ENCODE peak calls at places on chromosomes 6 and 20, in eight cellular contexts. One of them, this sample, is unnamed.

GRCh38 chr6:106746660-106747059 is 117.3 kb downstream of the QRSL1 start:
- DNase-seq in activated CD8-positive, alpha-beta memory T cell treated with anti-CD3 and anti-CD28 coated beads for 48 hours: no peak
- DNase-seq in aorta: no peak
- DNase-seq in anterior cingulate cortex: no peak
- DNase-seq in HS-27A: peak; percentile 40
- DNase-seq in NCI-H187: no peak
- DNase-seq in iPS-NIHi11: no peak
- DNase-seq in GM13977: no peak
- DNase-seq in this sample: no peak

GRCh38 chr6:137936798-137937197 is 69.7 kb downstream of the TNFAIP3 start:
- DNase-seq in activated CD8-positive, alpha-beta memory T cell treated with anti-CD3 and anti-CD28 coated beads for 48 hours: no peak
- DNase-seq in aorta: no peak
- DNase-seq in anterior cingulate cortex: no peak
- DNase-seq in HS-27A: no peak
- DNase-seq in NCI-H187: no peak
- DNase-seq in iPS-NIHi11: no peak
- DNase-seq in GM13977: no peak
- DNase-seq in this sample: no peak

GRCh38 chr6:122454673-122455072 is 16.9 kb downstream of the SERINC1 start:
- DNase-seq in activated CD8-positive, alpha-beta memory T cell treated with anti-CD3 and anti-CD28 coated beads for 48 hours: no peak
- DNase-seq in aorta: no peak
- DNase-seq in anterior cingulate cortex: no peak
- DNase-seq in HS-27A: no peak
- DNase-seq in NCI-H187: no peak
- DNase-seq in iPS-NIHi11: no peak
- DNase-seq in GM13977: no peak
- DNase-seq in this sample: no peak

GRCh38 chr6:157488635-157489226 is 107.7 kb downstream of the ZDHHC14 start:
- DNase-seq in activated CD8-positive, alpha-beta memory T cell treated with anti-CD3 and anti-CD28 coated beads for 48 hours: no peak
- DNase-seq in aorta: no peak
- DNase-seq in anterior cingulate cortex: no peak
- DNase-seq in HS-27A: no peak
- DNase-seq in NCI-H187: no peak
- DNase-seq in iPS-NIHi11: no peak
- DNase-seq in GM13977: no peak
- DNase-seq in this sample: no peak

GRCh38 chr6:30770164-30770563 is 25.8 kb upstream of the IER3 start:
- DNase-seq in activated CD8-positive, alpha-beta memory T cell treated with anti-CD3 and anti-CD28 coated beads for 48 hours: no peak
- DNase-seq in aorta: no peak
- DNase-seq in anterior cingulate cortex: no peak
- DNase-seq in HS-27A: no peak
- DNase-seq in NCI-H187: no peak
- DNase-seq in iPS-NIHi11: no peak
- DNase-seq in GM13977: no peak
- DNase-seq in this sample: no peak

GRCh38 chr6:36033935-36034334 is 6.3 kb downstream of the MAPK14 start:
- DNase-seq in activated CD8-positive, alpha-beta memory T cell treated with anti-CD3 and anti-CD28 coated beads for 48 hours: no peak
- DNase-seq in aorta: no peak
- DNase-seq in anterior cingulate cortex: no peak
- DNase-seq in HS-27A: no peak
- DNase-seq in NCI-H187: no peak
- DNase-seq in iPS-NIHi11: no peak
- DNase-seq in GM13977: no peak
- DNase-seq in this sample: no peak

GRCh38 chr6:44006123-44006871 is 121.0 kb downstream of the MRPL14 start:
- DNase-seq in activated CD8-positive, alpha-beta memory T cell treated with anti-CD3 and anti-CD28 coated beads for 48 hours: no peak
- DNase-seq in aorta: no peak
- DNase-seq in anterior cingulate cortex: no peak
- DNase-seq in HS-27A: no peak
- DNase-seq in NCI-H187: no peak
- DNase-seq in iPS-NIHi11: no peak
- DNase-seq in GM13977: no peak
- DNase-seq in this sample: peak; percentile 43

GRCh38 chr20:24160563-24161355 is 172.2 kb upstream of the GGTLC1 start:
- DNase-seq in activated CD8-positive, alpha-beta memory T cell treated with anti-CD3 and anti-CD28 coated beads for 48 hours: no peak
- DNase-seq in aorta: peak; percentile 64
- DNase-seq in anterior cingulate cortex: peak; percentile 24
- DNase-seq in HS-27A: peak; percentile 19
- DNase-seq in NCI-H187: no peak
- DNase-seq in iPS-NIHi11: peak; percentile 66
- DNase-seq in GM13977: no peak
- DNase-seq in this sample: no peak

GRCh38 chr20:6583134-6583738 is 184.2 kb upstream of the BMP2 start:
- DNase-seq in activated CD8-positive, alpha-beta memory T cell treated with anti-CD3 and anti-CD28 coated beads for 48 hours: no peak
- DNase-seq in aorta: no peak
- DNase-seq in anterior cingulate cortex: no peak
- DNase-seq in HS-27A: no peak
- DNase-seq in NCI-H187: peak; percentile 36
- DNase-seq in iPS-NIHi11: peak; percentile 62
- DNase-seq in GM13977: peak; percentile 20
- DNase-seq in this sample: no peak

GRCh38 chr6:56497270-56497669 is 145.4 kb downstream of the DST start:
- DNase-seq in activated CD8-positive, alpha-beta memory T cell treated with anti-CD3 and anti-CD28 coated beads for 48 hours: no peak
- DNase-seq in aorta: no peak
- DNase-seq in anterior cingulate cortex: no peak
- DNase-seq in HS-27A: no peak
- DNase-seq in NCI-H187: no peak
- DNase-seq in iPS-NIHi11: no peak
- DNase-seq in GM13977: no peak
- DNase-seq in this sample: no peak

GRCh38 chr6:142485256-142485655 is 183.4 kb downstream of the ADGRG6 start:
- DNase-seq in activated CD8-positive, alpha-beta memory T cell treated with anti-CD3 and anti-CD28 coated beads for 48 hours: no peak
- DNase-seq in aorta: no peak
- DNase-seq in anterior cingulate cortex: no peak
- DNase-seq in HS-27A: no peak
- DNase-seq in NCI-H187: no peak
- DNase-seq in iPS-NIHi11: no peak
- DNase-seq in GM13977: no peak
- DNase-seq in this sample: no peak

GRCh38 chr6:118812972-118813371 is 81.0 kb upstream of the ASF1A start:
- DNase-seq in activated CD8-positive, alpha-beta memory T cell treated with anti-CD3 and anti-CD28 coated beads for 48 hours: no peak
- DNase-seq in aorta: no peak
- DNase-seq in anterior cingulate cortex: no peak
- DNase-seq in HS-27A: peak; percentile 30
- DNase-seq in NCI-H187: no peak
- DNase-seq in iPS-NIHi11: no peak
- DNase-seq in GM13977: no peak
- DNase-seq in this sample: no peak

GRCh38 chr6:88166493-88166900 is 350 bp upstream of the CNR1 start:
- DNase-seq in activated CD8-positive, alpha-beta memory T cell treated with anti-CD3 and anti-CD28 coated beads for 48 hours: no peak
- DNase-seq in aorta: peak; percentile 37
- DNase-seq in anterior cingulate cortex: no peak
- DNase-seq in HS-27A: no peak
- DNase-seq in NCI-H187: no peak
- DNase-seq in iPS-NIHi11: peak; percentile 66
- DNase-seq in GM13977: peak; percentile 76
- DNase-seq in this sample: no peak

GRCh38 chr20:44736170-44737021 is 9.3 kb upstream of the KCNK15 start:
- DNase-seq in activated CD8-positive, alpha-beta memory T cell treated with anti-CD3 and anti-CD28 coated beads for 48 hours: no peak
- DNase-seq in aorta: no peak
- DNase-seq in anterior cingulate cortex: peak; percentile 62
- DNase-seq in HS-27A: peak; percentile 76
- DNase-seq in NCI-H187: no peak
- DNase-seq in iPS-NIHi11: peak; percentile 82
- DNase-seq in GM13977: no peak
- DNase-seq in this sample: no peak

GRCh38 chr6:36979343-36979742 is 6.7 kb downstream of the MTCH1 start:
- DNase-seq in activated CD8-positive, alpha-beta memory T cell treated with anti-CD3 and anti-CD28 coated beads for 48 hours: no peak
- DNase-seq in aorta: peak; percentile 65
- DNase-seq in anterior cingulate cortex: peak; percentile 49
- DNase-seq in HS-27A: no peak
- DNase-seq in NCI-H187: peak; percentile 16
- DNase-seq in iPS-NIHi11: no peak
- DNase-seq in GM13977: peak; percentile 59
- DNase-seq in this sample: no peak

GRCh38 chr6:52149949-52150348 is 36.2 kb upstream of the IL17A start:
- DNase-seq in activated CD8-positive, alpha-beta memory T cell treated with anti-CD3 and anti-CD28 coated beads for 48 hours: no peak
- DNase-seq in aorta: no peak
- DNase-seq in anterior cingulate cortex: no peak
- DNase-seq in HS-27A: no peak
- DNase-seq in NCI-H187: no peak
- DNase-seq in iPS-NIHi11: no peak
- DNase-seq in GM13977: no peak
- DNase-seq in this sample: no peak

GRCh38 chr6:52491203-52492069 is 71.3 kb downstream of the EFHC1 start:
- DNase-seq in activated CD8-positive, alpha-beta memory T cell treated with anti-CD3 and anti-CD28 coated beads for 48 hours: no peak
- DNase-seq in aorta: no peak
- DNase-seq in anterior cingulate cortex: no peak
- DNase-seq in HS-27A: no peak
- DNase-seq in NCI-H187: no peak
- DNase-seq in iPS-NIHi11: no peak
- DNase-seq in GM13977: no peak
- DNase-seq in this sample: no peak

GRCh38 chr6:69386431-69386830 is 410.4 kb downstream of the LMBRD1 start:
- DNase-seq in activated CD8-positive, alpha-beta memory T cell treated with anti-CD3 and anti-CD28 coated beads for 48 hours: no peak
- DNase-seq in aorta: no peak
- DNase-seq in anterior cingulate cortex: no peak
- DNase-seq in HS-27A: no peak
- DNase-seq in NCI-H187: no peak
- DNase-seq in iPS-NIHi11: no peak
- DNase-seq in GM13977: no peak
- DNase-seq in this sample: no peak

GRCh38 chr6:158000530-158001307 is 19.1 kb downstream of the SYNJ2 start:
- DNase-seq in activated CD8-positive, alpha-beta memory T cell treated with anti-CD3 and anti-CD28 coated beads for 48 hours: no peak
- DNase-seq in aorta: no peak
- DNase-seq in anterior cingulate cortex: no peak
- DNase-seq in HS-27A: no peak
- DNase-seq in NCI-H187: no peak
- DNase-seq in iPS-NIHi11: no peak
- DNase-seq in GM13977: no peak
- DNase-seq in this sample: peak; percentile 73

GRCh38 chr6:128601060-128601459 is 80.7 kb upstream of the PTPRK start:
- DNase-seq in activated CD8-positive, alpha-beta memory T cell treated with anti-CD3 and anti-CD28 coated beads for 48 hours: no peak
- DNase-seq in aorta: no peak
- DNase-seq in anterior cingulate cortex: no peak
- DNase-seq in HS-27A: no peak
- DNase-seq in NCI-H187: no peak
- DNase-seq in iPS-NIHi11: no peak
- DNase-seq in GM13977: no peak
- DNase-seq in this sample: no peak

GRCh38 chr20:8156603-8157079 is 24.6 kb downstream of the PLCB1 start:
- DNase-seq in activated CD8-positive, alpha-beta memory T cell treated with anti-CD3 and anti-CD28 coated beads for 48 hours: no peak
- DNase-seq in aorta: no peak
- DNase-seq in anterior cingulate cortex: no peak
- DNase-seq in HS-27A: no peak
- DNase-seq in NCI-H187: no peak
- DNase-seq in iPS-NIHi11: no peak
- DNase-seq in GM13977: no peak
- DNase-seq in this sample: no peak

GRCh38 chr20:36856691-36857635 is 19.0 kb upstream of the TLDC2 start:
- DNase-seq in activated CD8-positive, alpha-beta memory T cell treated with anti-CD3 and anti-CD28 coated beads for 48 hours: no peak
- DNase-seq in aorta: peak; percentile 71
- DNase-seq in anterior cingulate cortex: no peak
- DNase-seq in HS-27A: no peak
- DNase-seq in NCI-H187: no peak
- DNase-seq in iPS-NIHi11: no peak
- DNase-seq in GM13977: no peak
- DNase-seq in this sample: no peak

GRCh38 chr6:112795316-112795715 is 448.2 kb downstream of the RFPL4B start:
- DNase-seq in activated CD8-positive, alpha-beta memory T cell treated with anti-CD3 and anti-CD28 coated beads for 48 hours: no peak
- DNase-seq in aorta: no peak
- DNase-seq in anterior cingulate cortex: no peak
- DNase-seq in HS-27A: no peak
- DNase-seq in NCI-H187: no peak
- DNase-seq in iPS-NIHi11: no peak
- DNase-seq in GM13977: no peak
- DNase-seq in this sample: no peak

GRCh38 chr20:13610205-13610604 is 28.5 kb downstream of the TASP1 start:
- DNase-seq in activated CD8-positive, alpha-beta memory T cell treated with anti-CD3 and anti-CD28 coated beads for 48 hours: no peak
- DNase-seq in aorta: no peak
- DNase-seq in anterior cingulate cortex: no peak
- DNase-seq in HS-27A: no peak
- DNase-seq in NCI-H187: no peak
- DNase-seq in iPS-NIHi11: peak; percentile 41
- DNase-seq in GM13977: peak; percentile 12
- DNase-seq in this sample: no peak

GRCh38 chr6:152261179-152261578 is 376.0 kb downstream of the SYNE1 start:
- DNase-seq in activated CD8-positive, alpha-beta memory T cell treated with anti-CD3 and anti-CD28 coated beads for 48 hours: no peak
- DNase-seq in aorta: no peak
- DNase-seq in anterior cingulate cortex: no peak
- DNase-seq in HS-27A: no peak
- DNase-seq in NCI-H187: no peak
- DNase-seq in iPS-NIHi11: no peak
- DNase-seq in GM13977: no peak
- DNase-seq in this sample: no peak

GRCh38 chr6:161226005-161226964 is 47.6 kb downstream of the AGPAT4 start:
- DNase-seq in activated CD8-positive, alpha-beta memory T cell treated with anti-CD3 and anti-CD28 coated beads for 48 hours: no peak
- DNase-seq in aorta: no peak
- DNase-seq in anterior cingulate cortex: no peak
- DNase-seq in HS-27A: no peak
- DNase-seq in NCI-H187: no peak
- DNase-seq in iPS-NIHi11: no peak
- DNase-seq in GM13977: peak; percentile 35
- DNase-seq in this sample: no peak

GRCh38 chr6:97312241-97312640 is 29.2 kb upstream of the MMS22L start:
- DNase-seq in activated CD8-positive, alpha-beta memory T cell treated with anti-CD3 and anti-CD28 coated beads for 48 hours: no peak
- DNase-seq in aorta: no peak
- DNase-seq in anterior cingulate cortex: no peak
- DNase-seq in HS-27A: no peak
- DNase-seq in NCI-H187: no peak
- DNase-seq in iPS-NIHi11: no peak
- DNase-seq in GM13977: no peak
- DNase-seq in this sample: no peak

GRCh38 chr6:139550361-139550760 is 175.9 kb upstream of the CITED2 start:
- DNase-seq in activated CD8-positive, alpha-beta memory T cell treated with anti-CD3 and anti-CD28 coated beads for 48 hours: no peak
- DNase-seq in aorta: no peak
- DNase-seq in anterior cingulate cortex: no peak
- DNase-seq in HS-27A: no peak
- DNase-seq in NCI-H187: no peak
- DNase-seq in iPS-NIHi11: no peak
- DNase-seq in GM13977: no peak
- DNase-seq in this sample: no peak

GRCh38 chr6:5995705-5996686 is 10.7 kb downstream of the NRN1 start:
- DNase-seq in activated CD8-positive, alpha-beta memory T cell treated with anti-CD3 and anti-CD28 coated beads for 48 hours: no peak
- DNase-seq in aorta: peak; percentile 72
- DNase-seq in anterior cingulate cortex: peak; percentile 32
- DNase-seq in HS-27A: no peak
- DNase-seq in NCI-H187: peak; percentile 79
- DNase-seq in iPS-NIHi11: peak; percentile 86
- DNase-seq in GM13977: no peak
- DNase-seq in this sample: peak; percentile 86

GRCh38 chr20:57106692-57107091 is 159.7 kb downstream of the BMP7 start:
- DNase-seq in activated CD8-positive, alpha-beta memory T cell treated with anti-CD3 and anti-CD28 coated beads for 48 hours: no peak
- DNase-seq in aorta: no peak
- DNase-seq in anterior cingulate cortex: no peak
- DNase-seq in HS-27A: no peak
- DNase-seq in NCI-H187: no peak
- DNase-seq in iPS-NIHi11: no peak
- DNase-seq in GM13977: no peak
- DNase-seq in this sample: no peak

GRCh38 chr20:59232618-59233017 is 67.8 kb upstream of the EDN3 start:
- DNase-seq in activated CD8-positive, alpha-beta memory T cell treated with anti-CD3 and anti-CD28 coated beads for 48 hours: no peak
- DNase-seq in aorta: no peak
- DNase-seq in anterior cingulate cortex: no peak
- DNase-seq in HS-27A: no peak
- DNase-seq in NCI-H187: no peak
- DNase-seq in iPS-NIHi11: no peak
- DNase-seq in GM13977: no peak
- DNase-seq in this sample: no peak

This sample was measured in cardiac septum.